ENCODE peak calls at places on chromosomes 11 and 22, in eight cellular contexts. W is ascending aorta, A is choroid plexus epithelial cell, D is tibial nerve, Z is suprapubic skin, H is endothelial cell of umbilical vein, F is Caco-2, V is AG10803. Q is an unnamed sample.

GRCh38 chr11:12088531-12088930 is 21.9 kb upstream of the MICAL2 start:
- DNase-seq in W (peak), V (no peak), H (no peak), D (no peak), Z (no peak), A (no peak), F (peak), Q (no peak)

GRCh38 chr11:93870616-93871015 is 20.2 kb upstream of the VSTM5 start:
- DNase-seq in A (no peak), F (no peak), V (no peak), D (no peak), Z (no peak), W (no peak), H (peak), Q (no peak)

GRCh38 chr11:47467372-47467771 is 18.4 kb upstream of the RAPSN start:
- DNase-seq in V (no peak), D (no peak), H (no peak), A (no peak), F (no peak), W (no peak), Z (no peak), Q (no peak)

GRCh38 chr22:47135338-47135737 is 372.9 kb downstream of the TBC1D22A start:
- DNase-seq in W (no peak), F (no peak), H (no peak), A (no peak), D (no peak), Z (no peak), V (no peak), Q (no peak)

GRCh38 chr22:43399980-43400358 is 11.8 kb upstream of the MPPED1 start:
- DNase-seq in A (no peak), W (no peak), H (no peak), F (no peak), V (no peak), D (no peak), Z (no peak), Q (no peak)

GRCh38 chr11:13949876-13950275 is 12.6 kb upstream of the SPON1 start:
- DNase-seq in D (no peak), V (no peak), F (no peak), H (peak), Z (no peak), A (peak), W (no peak), Q (no peak)

GRCh38 chr22:32206774-32207758 is 2.2 kb upstream of the RFPL2 start:
- DNase-seq in V (peak), A (peak), W (no peak), F (no peak), D (no peak), H (no peak), Z (no peak), Q (no peak)

GRCh38 chr11:81548123-81548522 is 1185.5 kb downstream of the FAM181B start:
- DNase-seq in D (no peak), H (no peak), Z (no peak), A (no peak), V (no peak), F (peak), W (no peak), Q (no peak)

GRCh38 chr22:47826016-47826415 is 1063.6 kb downstream of the TBC1D22A start:
- DNase-seq in H (no peak), Z (no peak), V (no peak), D (no peak), F (no peak), W (peak), A (no peak), Q (no peak)

GRCh38 chr11:66045177-66045639 is 3.8 kb downstream of the GAL3ST3 start:
- DNase-seq in V (peak), F (peak), H (peak), D (peak), A (peak), W (peak), Z (no peak), Q (peak)

GRCh38 chr11:129992161-129992944 is 10.3 kb downstream of the PRDM10 start:
- DNase-seq in Z (no peak), W (no peak), F (peak), V (peak), A (peak), D (no peak), H (peak), Q (peak)

GRCh38 chr22:29251265-29251664 is 16.5 kb downstream of the RHBDD3 start:
- DNase-seq in W (peak), V (no peak), Z (no peak), F (no peak), H (no peak), D (no peak), A (no peak), Q (no peak)

GRCh38 chr11:3021125-3021524 is 29.0 kb upstream of the NAP1L4 start:
- DNase-seq in Z (no peak), A (peak), V (no peak), F (no peak), W (no peak), H (peak), D (no peak), Q (no peak)

GRCh38 chr22:38311331-38311635 is 6.0 kb downstream of the CSNK1E start:
- DNase-seq in V (peak), F (no peak), W (no peak), Z (no peak), D (no peak), H (no peak), A (no peak), Q (no peak)

GRCh38 chr22:30327864-30328345 is 1.2 kb upstream of the TBC1D10A start:
- DNase-seq in H (no peak), A (no peak), D (no peak), F (peak), V (no peak), Z (no peak), W (no peak), Q (no peak)

GRCh38 chr22:48822278-48823233 is 1005.1 kb downstream of the BRD1 start:
- DNase-seq in F (peak), Z (no peak), W (peak), D (no peak), H (no peak), V (no peak), A (no peak), Q (no peak)

GRCh38 chr11:130801287-130802146 is 114.8 kb downstream of the SNX19 start:
- DNase-seq in W (no peak), F (no peak), V (peak), Z (no peak), H (no peak), D (no peak), A (no peak), Q (no peak)

GRCh38 chr11:88656960-88657738 is 319.6 kb upstream of the CTSC start:
- DNase-seq in H (no peak), D (no peak), F (no peak), W (no peak), Z (no peak), V (no peak), A (peak), Q (peak)

GRCh38 chr11:1906146-1906545 is 13.4 kb upstream of the TNNT3 start:
- DNase-seq in H (peak), A (no peak), W (no peak), F (no peak), D (no peak), V (no peak), Z (no peak), Q (no peak)

GRCh38 chr11:89175796-89176195 is 1.9 kb upstream of the TYR start:
- DNase-seq in W (no peak), H (no peak), V (peak), A (peak), D (no peak), Z (no peak), F (no peak), Q (no peak)

GRCh38 chr22:49753961-49754673 is 73.6 kb downstream of the BRD1 start:
- DNase-seq in A (no peak), H (no peak), D (no peak), V (no peak), Z (no peak), F (peak), W (no peak), Q (no peak)

GRCh38 chr11:34214961-34215805 is 109.8 kb downstream of the NAT10 start:
- DNase-seq in W (no peak), A (peak), H (no peak), F (no peak), D (no peak), Z (no peak), V (peak), Q (peak)

GRCh38 chr22:21873619-21874018 is 6.2 kb upstream of the MAPK1 start:
- DNase-seq in A (no peak), D (no peak), Z (no peak), V (no peak), W (no peak), H (no peak), F (no peak), Q (no peak)

GRCh38 chr11:120612363-120613263 is 101.1 kb downstream of the GRIK4 start:
- DNase-seq in V (no peak), W (no peak), F (peak), Z (no peak), D (no peak), H (peak), A (peak), Q (peak)

GRCh38 chr11:315051-315481 is 1.2 kb downstream of the IFITM1 start:
- DNase-seq in A (no peak), W (no peak), F (no peak), V (no peak), H (no peak), Z (no peak), D (no peak), Q (no peak)

GRCh38 chr11:132846080-132846479 is 686.2 kb downstream of the OPCML start:
- DNase-seq in W (no peak), H (no peak), F (no peak), V (no peak), Z (no peak), A (no peak), D (no peak), Q (no peak)

GRCh38 chr22:48098243-48098935 is 1335.9 kb downstream of the TBC1D22A start:
- DNase-seq in Z (no peak), D (no peak), V (no peak), H (no peak), F (no peak), W (no peak), A (no peak), Q (no peak)

GRCh38 chr22:29000225-29000556 is 61.4 kb downstream of the C22orf31 start:
- DNase-seq in A (peak), D (no peak), V (no peak), W (no peak), Z (no peak), H (no peak), F (no peak), Q (no peak)

GRCh38 chr11:5251746-5252145 is 2.1 kb upstream of the HBG1 start:
- DNase-seq in F (no peak), A (no peak), H (no peak), V (no peak), Z (no peak), W (no peak), D (no peak), Q (no peak)

GRCh38 chr11:90476442-90477007 is 253.7 kb upstream of the CHORDC1 start:
- DNase-seq in H (peak), A (peak), D (no peak), V (no peak), W (no peak), Z (no peak), F (no peak), Q (no peak)
- TF ChIP-seq CTCF in H (peak), A (peak), D (no peak), V (no peak), W (no peak), Z (no peak), F (peak), Q (no peak)

GRCh38 chr11:64971421-64972233 is at the start of gene MAJIN:
- DNase-seq in A (peak), F (no peak), W (peak), H (peak), D (no peak), V (peak), Z (peak), Q (peak)
- H3K4me3 ChIP-seq in A (peak), F (no peak), W (peak), H (no peak), D (peak), V (peak), Z (peak), Q (peak)

DNA sequence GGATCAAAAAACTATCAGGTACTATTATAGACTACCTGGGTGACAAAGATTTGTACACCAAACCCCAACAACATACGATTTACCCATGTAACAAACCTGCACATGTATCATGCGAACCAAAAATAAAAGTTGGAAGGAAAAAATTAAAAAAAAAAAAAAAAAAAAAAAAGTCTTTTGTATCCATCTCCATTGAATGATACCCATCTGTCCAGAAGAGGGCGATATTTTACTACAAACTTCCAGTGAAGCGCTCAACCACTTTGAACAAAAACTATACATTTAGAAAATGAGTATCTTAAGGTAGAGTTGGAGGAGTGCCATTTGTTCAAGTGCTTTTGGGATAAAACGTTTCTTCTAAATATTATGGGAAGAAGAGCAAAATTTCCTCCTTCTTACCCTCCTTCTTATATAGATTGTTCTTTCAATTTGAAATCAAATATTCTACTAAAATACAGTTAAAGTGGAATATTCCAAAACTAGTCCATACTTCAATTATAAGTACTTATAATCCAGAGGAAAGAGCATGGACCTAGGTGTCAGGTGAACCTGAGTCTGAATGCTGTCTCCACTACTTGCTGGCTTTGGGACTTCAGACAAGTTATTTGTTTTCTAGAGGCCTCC is 23.3 kb downstream of the ARL14EP start:
- DNase-seq in V (peak), H (peak), W (no peak), D (no peak), F (no peak), A (peak), Z (no peak), Q (peak)
- TF ChIP-seq CTCF in V (peak), H (peak), W (peak), D (peak), F (peak), A (peak), Z (peak), Q (peak)

GRCh38 chr22:26587991-26588613 is 1.8 kb downstream of the TPST2 start:
- DNase-seq in W (no peak), D (no peak), H (no peak), A (no peak), Z (no peak), V (peak), F (no peak), Q (no peak)
- H3K4me3 ChIP-seq in W (peak), D (no peak), H (no peak), A (no peak), Z (no peak), V (no peak), F (no peak), Q (no peak)

DNA sequence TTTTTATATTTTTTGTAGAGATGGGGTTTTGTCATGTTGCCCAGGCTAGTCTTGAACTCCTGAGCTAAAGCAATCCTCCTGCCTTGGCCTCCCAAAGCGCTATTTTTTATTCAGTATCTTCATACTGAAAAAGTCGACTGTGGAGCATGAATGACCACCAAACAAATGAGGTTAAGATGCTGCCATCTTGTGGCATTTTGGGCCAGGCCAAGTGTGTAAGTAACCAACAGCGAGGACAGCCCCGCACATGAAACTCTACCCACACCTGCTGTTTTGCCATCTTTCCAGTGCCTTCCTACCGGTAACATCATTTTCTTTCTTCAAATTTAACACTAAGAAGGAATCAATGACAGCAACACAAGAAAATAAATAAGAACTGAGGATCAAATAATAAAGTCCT is 32.2 kb upstream of the AQP11 start:
- DNase-seq in W (no peak), A (peak), Z (no peak), D (no peak), V (no peak), H (peak), F (no peak), Q (no peak)
- TF ChIP-seq CTCF in W (no peak), A (peak), Z (no peak), D (no peak), V (peak), H (peak), F (peak), Q (peak)

GRCh38 chr11:118975771-118976709 is 4.5 kb downstream of the FOXR1 start:
- DNase-seq in V (peak), F (no peak), W (no peak), A (no peak), D (no peak), H (no peak), Z (no peak), Q (no peak)
- H3K4me3 ChIP-seq in V (no peak), F (no peak), W (no peak), A (no peak), D (no peak), H (no peak), Z (no peak), Q (no peak)